ENCODE peak calls at places on chromosomes 2 and 18, in nine cellular contexts. One of them, this sample, is unnamed.

GRCh38 chr2:8884812-8885211 is 47.4 kb upstream of the KIDINS220 start:
- DNase-seq in IMR-90: no peak
- DNase-seq in HEK293T: no peak
- DNase-seq in EL: no peak
- DNase-seq in NCI-H1436: no peak
- DNase-seq in sigmoid colon: no peak
- DNase-seq in HFFc6: no peak
- DNase-seq in endothelial cell: no peak
- DNase-seq in activated T-cell treated with anti-CD3 and anti-CD28 coated beads for 1 hour: no peak
- DNase-seq in this sample: no peak

GRCh38 chr2:17470855-17471641 is 47.2 kb downstream of the RAD51AP2 start:
- DNase-seq in endothelial cell: no peak
- DNase-seq in activated T-cell treated with anti-CD3 and anti-CD28 coated beads for 1 hour: no peak
- DNase-seq in EL: peak; percentile 20
- DNase-seq in sigmoid colon: no peak
- DNase-seq in HEK293T: peak; percentile 13
- DNase-seq in IMR-90: peak; percentile 40
- DNase-seq in NCI-H1436: no peak
- DNase-seq in HFFc6: no peak
- DNase-seq in this sample: no peak

GRCh38 chr2:96984300-96984699 is 2.1 kb downstream of the FAM178B start:
- DNase-seq in endothelial cell: no peak
- DNase-seq in HFFc6: no peak
- DNase-seq in EL: no peak
- DNase-seq in IMR-90: no peak
- DNase-seq in sigmoid colon: no peak
- DNase-seq in HEK293T: no peak
- DNase-seq in activated T-cell treated with anti-CD3 and anti-CD28 coated beads for 1 hour: no peak
- DNase-seq in NCI-H1436: no peak
- DNase-seq in this sample: no peak

GRCh38 chr18:79902075-79902474 is 49.4 kb downstream of the SLC66A2 start:
- DNase-seq in NCI-H1436: no peak
- DNase-seq in sigmoid colon: peak; percentile 58
- DNase-seq in HEK293T: no peak
- DNase-seq in activated T-cell treated with anti-CD3 and anti-CD28 coated beads for 1 hour: no peak
- DNase-seq in HFFc6: no peak
- DNase-seq in EL: no peak
- DNase-seq in IMR-90: no peak
- DNase-seq in endothelial cell: no peak
- DNase-seq in this sample: no peak

GRCh38 chr2:200772620-200773019 is 39.1 kb upstream of the BZW1 start:
- DNase-seq in IMR-90: no peak
- DNase-seq in activated T-cell treated with anti-CD3 and anti-CD28 coated beads for 1 hour: no peak
- DNase-seq in HEK293T: no peak
- DNase-seq in EL: no peak
- DNase-seq in HFFc6: no peak
- DNase-seq in endothelial cell: no peak
- DNase-seq in sigmoid colon: no peak
- DNase-seq in NCI-H1436: no peak
- DNase-seq in this sample: no peak

GRCh38 chr2:224472137-224472536 is 70.2 kb upstream of the FAM124B start:
- DNase-seq in EL: no peak
- DNase-seq in sigmoid colon: no peak
- DNase-seq in HFFc6: no peak
- DNase-seq in NCI-H1436: no peak
- DNase-seq in HEK293T: no peak
- DNase-seq in IMR-90: no peak
- DNase-seq in activated T-cell treated with anti-CD3 and anti-CD28 coated beads for 1 hour: no peak
- DNase-seq in endothelial cell: no peak
- DNase-seq in this sample: no peak

GRCh38 chr2:182920631-182921056 is 54.2 kb upstream of the FRZB start:
- DNase-seq in HEK293T: no peak
- DNase-seq in EL: no peak
- DNase-seq in NCI-H1436: no peak
- DNase-seq in endothelial cell: no peak
- DNase-seq in IMR-90: no peak
- DNase-seq in activated T-cell treated with anti-CD3 and anti-CD28 coated beads for 1 hour: no peak
- DNase-seq in sigmoid colon: no peak
- DNase-seq in HFFc6: no peak
- DNase-seq in this sample: no peak

GRCh38 chr2:64259301-64259700 is 115.1 kb upstream of the PELI1 start:
- DNase-seq in IMR-90: no peak
- DNase-seq in NCI-H1436: peak; percentile 71
- DNase-seq in endothelial cell: no peak
- DNase-seq in activated T-cell treated with anti-CD3 and anti-CD28 coated beads for 1 hour: no peak
- DNase-seq in sigmoid colon: no peak
- DNase-seq in HEK293T: no peak
- DNase-seq in HFFc6: no peak
- DNase-seq in EL: peak; percentile 24
- DNase-seq in this sample: no peak